ENCODE peak calls at places on chromosome 16, in seven cellular contexts. F is stimulated activated naive B cell treated with anti-CD40 and anti-IgM and Interleukin-4, amounts not matched to agents 10 μg/mL and 1 μg/mL and 100 μg/mL, for 72 hours; A is ELR; Y is neural crest cell; U is myocyte; O is SHP77; T is endothelial cell. J is an unnamed sample.

GRCh38 chr16:48574766-48575165 is 35.2 kb downstream of the N4BP1 start:
- DNase-seq in F (no peak), A (no peak), Y (no peak), U (no peak), O (no peak), T (no peak), J (no peak)

GRCh38 chr16:15415411-15416070 is 18.8 kb upstream of the BMERB1 start:
- DNase-seq in F (no peak), A (peak; percentile 70), Y (no peak), U (no peak), O (no peak), T (no peak), J (no peak)

GRCh38 chr16:74680681-74681080 is 14.0 kb upstream of the RFWD3 start:
- DNase-seq in F (no peak), A (no peak), Y (no peak), U (peak; percentile 59), O (no peak), T (no peak), J (no peak)

GRCh38 chr16:84928679-84929420 is 82.5 kb downstream of the ZDHHC7 start:
- DNase-seq in F (no peak), A (peak; percentile 66), Y (no peak), U (no peak), O (no peak), T (no peak), J (no peak)

GRCh38 chr16:72036098-72036497 is 18.2 kb upstream of the HP start:
- DNase-seq in F (no peak), A (no peak), Y (no peak), U (no peak), O (no peak), T (no peak), J (no peak)

GRCh38 chr16:84618428-84619102 is 687 bp upstream of the COTL1 start:
- DNase-seq in F (no peak), A (peak; percentile 100), Y (peak; percentile 37), U (peak; percentile 54), O (no peak), T (no peak), J (peak; percentile 69)

GRCh38 chr16:74024997-74025396 is 271.6 kb upstream of the PSMD7 start:
- DNase-seq in F (no peak), A (no peak), Y (no peak), U (no peak), O (no peak), T (no peak), J (no peak)

GRCh38 chr16:87959391-87959968 is 8.2 kb downstream of the BANP start:
- DNase-seq in F (no peak), A (no peak), Y (no peak), U (no peak), O (no peak), T (no peak), J (no peak)